ENCODE peak calls at places on chromosomes 12 and 14, in ten cellular contexts. D is lung microvascular endothelial cell; E is ELF-1; V is effector CD8-positive, alpha-beta T cell; A is activated CD8-positive, alpha-beta memory T cell treated with anti-CD3 and anti-CD28 coated beads for 48 hours; U is smooth muscle cell of the brain vasculature; F is HuH-7.5; P is stromal cell of bone marrow; N is coronary artery; B is stimulated activated CD4-positive, alpha-beta T cell treated with anti-CD3 and anti-CD28 coated beads, Interleukin-4, amount 100 ng/mL, for 24 hours. L is an unnamed sample.
A peak's percentile ranks its signal among the peaks of the same experiment; 100 is the strongest.

GRCh38 chr12:132029503-132030300 is 80.0 kb downstream of the EP400 start:
- DNase-seq in N (no peak), P (no peak), B (no peak), V (no peak), U (no peak), D (no peak), F (no peak), A (no peak), E (peak; percentile 45), L (no peak)

GRCh38 chr12:129877383-129877782 is 26.4 kb downstream of the TMEM132D start:
- DNase-seq in N (no peak), A (no peak), F (no peak), E (no peak), V (no peak), B (no peak), D (no peak), U (no peak), P (no peak), L (no peak)

GRCh38 chr12:32365473-32366064 is 33.8 kb upstream of the FGD4 start:
- DNase-seq in U (peak; percentile 45), A (no peak), E (peak; percentile 70), B (peak; percentile 30), P (peak; percentile 43), N (no peak), F (peak; percentile 32), D (peak; percentile 83), V (no peak), L (peak; percentile 40)

GRCh38 chr12:97512696-97513095 is 50.1 kb downstream of the RMST start:
- DNase-seq in D (no peak), U (no peak), P (no peak), N (no peak), A (no peak), F (no peak), V (no peak), B (no peak), E (no peak), L (no peak)

GRCh38 chr14:99681832-99682148 is 2.3 kb upstream of the CYP46A1 start:
- DNase-seq in P (no peak), A (no peak), B (no peak), E (no peak), U (no peak), F (no peak), V (no peak), N (no peak), D (no peak), L (no peak)

GRCh38 chr12:11576104-11576503 is 73.4 kb upstream of the ETV6 start:
- DNase-seq in A (no peak), N (no peak), E (no peak), P (no peak), B (peak; percentile 38), F (no peak), D (no peak), V (no peak), U (no peak), L (no peak)

GRCh38 chr12:11031307-11031706 is at the start of gene TAS2R31:
- DNase-seq in B (no peak), A (no peak), P (no peak), F (no peak), N (no peak), U (no peak), V (no peak), E (no peak), D (no peak), L (no peak)

GRCh38 chr14:105147701-105148603 is 20.6 kb downstream of the JAG2 start:
- DNase-seq in N (no peak), U (no peak), E (no peak), D (no peak), V (no peak), P (no peak), A (no peak), F (no peak), B (no peak), L (no peak)

GRCh38 chr12:69438539-69438938 is 31.6 kb upstream of the FRS2 start:
- DNase-seq in D (no peak), V (no peak), A (no peak), E (no peak), N (no peak), F (no peak), P (no peak), B (no peak), U (no peak), L (no peak)

GRCh38 chr14:92686763-92687427 is 61.5 kb downstream of the LGMN start:
- DNase-seq in A (peak; percentile 86), F (peak; percentile 95), E (peak; percentile 97), U (no peak), D (peak; percentile 73), B (peak; percentile 66), V (peak; percentile 35), N (no peak), P (peak; percentile 27), L (peak; percentile 90)

GRCh38 chr14:85731198-85731597 is 201.3 kb downstream of the FLRT2 start:
- DNase-seq in V (no peak), B (no peak), E (no peak), D (no peak), U (peak; percentile 1), N (no peak), A (no peak), P (peak; percentile 97), F (no peak), L (no peak)

GRCh38 chr14:97776890-97777564 is 979.8 kb downstream of the VRK1 start:
- DNase-seq in N (no peak), U (no peak), D (no peak), P (no peak), E (peak; percentile 82), A (no peak), F (no peak), B (no peak), V (no peak), L (no peak)

GRCh38 chr14:59363545-59364226 is 101.5 kb downstream of the GPR135 start:
- DNase-seq in N (no peak), U (no peak), E (no peak), B (no peak), A (no peak), V (no peak), F (no peak), D (peak; percentile 64), P (no peak), L (no peak)

GRCh38 chr12:109767456-109767855 is 53.8 kb downstream of the FAM222A start:
- DNase-seq in F (no peak), B (no peak), N (peak; percentile 21), A (no peak), P (no peak), D (no peak), V (no peak), U (no peak), E (no peak), L (no peak)

GRCh38 chr14:32018391-32019092 is 58.6 kb upstream of the ARHGAP5 start:
- DNase-seq in U (no peak), P (no peak), E (no peak), N (no peak), V (no peak), D (no peak), F (no peak), B (no peak), A (no peak), L (no peak)

GRCh38 chr12:43579240-43579639 is 27.2 kb upstream of the ADAMTS20 start:
- DNase-seq in A (no peak), D (no peak), V (no peak), P (no peak), U (no peak), B (no peak), F (no peak), N (no peak), E (no peak), L (no peak)

GRCh38 chr12:117981267-117981666 is 12.5 kb upstream of the KSR2 start:
- DNase-seq in F (no peak), E (no peak), D (no peak), A (no peak), P (no peak), U (no peak), B (no peak), V (no peak), N (no peak), L (no peak)